ENCODE peak calls at places on chromosome X, in five cellular contexts. One of them, this sample, is unnamed.

GRCh38 chrX:103175944-103176753 is 38.8 kb upstream of the BEX4 start:
- DNase-seq in uterus: peak
- DNase-seq in cardiac muscle cell: peak
- DNase-seq in breast epithelium: peak
- DNase-seq in H1: peak
- DNase-seq in this sample: no peak

GRCh38 chrX:44459501-44459900 is 83.2 kb downstream of the FUNDC1 start:
- DNase-seq in uterus: no peak
- DNase-seq in cardiac muscle cell: no peak
- DNase-seq in breast epithelium: no peak
- DNase-seq in H1: no peak
- DNase-seq in this sample: no peak

GRCh38 chrX:97895751-97896150 is 1012.0 kb downstream of the RPA4 start:
- DNase-seq in uterus: no peak
- DNase-seq in cardiac muscle cell: no peak
- DNase-seq in breast epithelium: no peak
- DNase-seq in H1: no peak
- DNase-seq in this sample: no peak

GRCh38 chrX:13346646-13347045 is 26.8 kb upstream of the ATXN3L start:
- DNase-seq in uterus: no peak
- DNase-seq in cardiac muscle cell: no peak
- DNase-seq in breast epithelium: no peak
- DNase-seq in H1: no peak
- DNase-seq in this sample: no peak

GRCh38 chrX:30822068-30822671 is 66.9 kb downstream of the TAB3 start:
- DNase-seq in uterus: no peak
- DNase-seq in cardiac muscle cell: peak
- DNase-seq in breast epithelium: no peak
- DNase-seq in H1: no peak
- DNase-seq in this sample: no peak

GRCh38 chrX:17829526-17829925 is 31.6 kb downstream of the RAI2 start:
- DNase-seq in uterus: no peak
- DNase-seq in cardiac muscle cell: no peak
- DNase-seq in breast epithelium: no peak
- DNase-seq in H1: no peak
- DNase-seq in this sample: no peak

GRCh38 chrX:2692221-2693122 is 1.4 kb downstream of the CD99 start:
- DNase-seq in uterus: peak
- DNase-seq in cardiac muscle cell: peak
- DNase-seq in breast epithelium: no peak
- DNase-seq in H1: no peak
- DNase-seq in this sample: no peak

GRCh38 chrX:22922961-22923360 is 76.8 kb upstream of the DDX53 start:
- DNase-seq in uterus: peak
- DNase-seq in cardiac muscle cell: peak
- DNase-seq in breast epithelium: no peak
- DNase-seq in H1: no peak
- DNase-seq in this sample: no peak

GRCh38 chrX:122269243-122269781 is 914.8 kb upstream of the GRIA3 start:
- DNase-seq in uterus: no peak
- DNase-seq in cardiac muscle cell: no peak
- DNase-seq in breast epithelium: no peak
- DNase-seq in H1: no peak
- DNase-seq in this sample: no peak

GRCh38 chrX:119340606-119341205 is 58.4 kb upstream of the SLC25A43 start:
- DNase-seq in uterus: no peak
- DNase-seq in cardiac muscle cell: no peak
- DNase-seq in breast epithelium: no peak
- DNase-seq in H1: no peak
- DNase-seq in this sample: no peak

GRCh38 chrX:112967341-112967740 is 126.7 kb upstream of the AMOT start:
- DNase-seq in uterus: no peak
- DNase-seq in cardiac muscle cell: peak
- DNase-seq in breast epithelium: no peak
- DNase-seq in H1: no peak
- DNase-seq in this sample: no peak

GRCh38 chrX:36241397-36241796 is 321.9 kb downstream of the CFAP47 start:
- DNase-seq in uterus: no peak
- DNase-seq in cardiac muscle cell: no peak
- DNase-seq in breast epithelium: no peak
- DNase-seq in H1: no peak
- DNase-seq in this sample: no peak

GRCh38 chrX:21734175-21734574 is 23.7 kb downstream of the SMPX start:
- DNase-seq in uterus: no peak
- DNase-seq in cardiac muscle cell: no peak
- DNase-seq in breast epithelium: no peak
- DNase-seq in H1: no peak
- DNase-seq in this sample: no peak

GRCh38 chrX:54042609-54043010 is 1.7 kb downstream of the PHF8 start:
- DNase-seq in uterus: peak
- DNase-seq in cardiac muscle cell: peak
- DNase-seq in breast epithelium: no peak
- DNase-seq in H1: peak
- DNase-seq in this sample: peak

GRCh38 chrX:47915886-47916493 is 79.3 kb downstream of the ZNF81 start:
- DNase-seq in uterus: no peak
- DNase-seq in cardiac muscle cell: no peak
- DNase-seq in breast epithelium: no peak
- DNase-seq in H1: no peak
- DNase-seq in this sample: no peak
- H3K27ac ChIP-seq in uterus: no peak
- H3K27ac ChIP-seq in cardiac muscle cell: no peak
- H3K27ac ChIP-seq in breast epithelium: no peak
- H3K27ac ChIP-seq in H1: no peak
- H3K27ac ChIP-seq in this sample: no peak

GRCh38 chrX:11890843-11891514 is 132.9 kb downstream of the MSL3 start:
- DNase-seq in uterus: no peak
- DNase-seq in cardiac muscle cell: peak
- DNase-seq in breast epithelium: peak
- DNase-seq in H1: no peak
- DNase-seq in this sample: no peak
- H3K27ac ChIP-seq in uterus: no peak
- H3K27ac ChIP-seq in cardiac muscle cell: no peak
- H3K27ac ChIP-seq in breast epithelium: no peak
- H3K27ac ChIP-seq in H1: no peak
- H3K27ac ChIP-seq in this sample: no peak

GRCh38 chrX:46257451-46257879 is 287.8 kb downstream of the ZNF674 start:
- DNase-seq in uterus: no peak
- DNase-seq in cardiac muscle cell: no peak
- DNase-seq in breast epithelium: no peak
- DNase-seq in H1: no peak
- DNase-seq in this sample: no peak

GRCh38 chrX:46255066-46255465 is 290.2 kb downstream of the ZNF674 start:
- DNase-seq in uterus: no peak
- DNase-seq in cardiac muscle cell: peak
- DNase-seq in breast epithelium: no peak
- DNase-seq in H1: no peak
- DNase-seq in this sample: no peak

GRCh38 chrX:46254623-46255022 is 290.6 kb downstream of the ZNF674 start:
- DNase-seq in uterus: no peak
- DNase-seq in cardiac muscle cell: peak
- DNase-seq in breast epithelium: no peak
- DNase-seq in H1: no peak
- DNase-seq in this sample: no peak

GRCh38 chrX:46258356-46258755 is 286.9 kb downstream of the ZNF674 start:
- DNase-seq in uterus: no peak
- DNase-seq in cardiac muscle cell: no peak
- DNase-seq in breast epithelium: no peak
- DNase-seq in H1: no peak
- DNase-seq in this sample: no peak

DNA sequence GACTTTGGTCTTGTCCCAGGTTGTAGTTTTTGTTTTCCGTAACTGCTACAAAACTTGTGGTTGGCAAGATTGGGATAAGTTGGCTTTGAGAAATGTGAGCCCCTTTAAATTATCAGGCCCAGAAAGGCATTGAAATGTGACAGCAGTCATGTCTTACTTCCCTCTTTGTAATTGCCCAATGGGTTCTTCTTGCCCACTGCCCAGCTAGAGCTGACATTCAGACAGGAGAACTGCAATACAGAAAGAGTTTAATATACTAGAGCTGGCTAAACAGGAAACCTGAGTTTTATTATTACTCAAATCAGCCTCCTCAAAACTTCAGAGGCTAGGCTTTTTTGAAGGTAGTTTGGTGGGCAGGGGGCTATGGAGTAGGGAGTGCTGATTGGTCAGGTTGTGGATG is 288.3 kb downstream of the ZNF674 start:
- DNase-seq in uterus: no peak
- DNase-seq in cardiac muscle cell: no peak
- DNase-seq in breast epithelium: no peak
- DNase-seq in H1: no peak
- DNase-seq in this sample: no peak
- H3K27ac ChIP-seq in uterus: no peak
- H3K27ac ChIP-seq in cardiac muscle cell: no peak
- H3K27ac ChIP-seq in breast epithelium: no peak
- H3K27ac ChIP-seq in H1: no peak
- H3K27ac ChIP-seq in this sample: no peak

DNA sequence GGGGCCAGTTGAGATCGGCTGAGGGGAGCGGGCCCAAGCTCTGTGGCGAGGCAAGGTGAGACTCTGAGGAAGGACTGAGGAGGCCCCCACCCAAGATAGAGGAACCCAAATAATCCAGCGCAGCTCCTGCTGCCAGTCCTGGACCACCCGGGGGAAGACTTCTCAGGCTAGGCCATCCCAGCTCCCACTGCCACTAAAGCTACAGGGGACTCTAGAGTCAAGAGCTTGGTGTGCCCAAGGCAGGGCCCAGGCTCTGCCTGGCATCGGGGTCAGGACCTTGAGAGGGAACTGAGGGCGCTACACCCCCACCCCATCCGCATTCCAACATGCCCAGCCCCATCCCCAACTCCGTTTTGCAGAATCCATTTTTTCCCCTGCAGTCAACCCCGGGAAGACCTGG is 8.6 kb downstream of the MAGEA4 start:
- DNase-seq in uterus: no peak
- DNase-seq in cardiac muscle cell: no peak
- DNase-seq in breast epithelium: no peak
- DNase-seq in H1: no peak
- DNase-seq in this sample: no peak
- H3K27ac ChIP-seq in uterus: no peak
- H3K27ac ChIP-seq in cardiac muscle cell: no peak
- H3K27ac ChIP-seq in breast epithelium: no peak
- H3K27ac ChIP-seq in H1: no peak
- H3K27ac ChIP-seq in this sample: no peak

DNA sequence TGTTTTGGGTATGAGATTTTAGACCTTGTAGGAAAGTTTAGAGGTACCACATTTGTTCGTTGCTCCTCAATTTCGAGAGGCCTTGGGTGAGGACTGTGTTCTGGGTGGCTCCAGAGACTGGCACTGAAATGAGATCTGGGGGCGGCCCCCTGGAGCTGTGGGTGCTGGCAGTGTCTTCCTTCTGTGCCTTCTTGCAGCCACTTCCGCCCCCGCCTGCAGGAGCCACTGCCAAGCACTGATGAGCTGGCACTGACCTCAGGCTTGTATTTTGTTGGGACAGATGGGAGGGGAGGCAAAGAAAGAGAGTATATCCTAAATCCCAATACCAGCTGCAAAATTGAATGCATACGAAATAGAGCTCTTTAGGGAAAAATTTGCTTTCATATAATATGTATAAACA is 64.5 kb upstream of the CLDN34 start:
- DNase-seq in uterus: no peak
- DNase-seq in cardiac muscle cell: no peak
- DNase-seq in breast epithelium: peak
- DNase-seq in H1: no peak
- DNase-seq in this sample: peak
- H3K27ac ChIP-seq in uterus: no peak
- H3K27ac ChIP-seq in cardiac muscle cell: no peak
- H3K27ac ChIP-seq in breast epithelium: no peak
- H3K27ac ChIP-seq in H1: no peak
- H3K27ac ChIP-seq in this sample: no peak